ENCODE peak calls at places on chromosome 15, in five cellular contexts. L is memory B cell, F is RCC 7860, Z is activated gamma-delta T cell, P is AG08396. V is an unnamed sample.

GRCh38 chr15:74614744-74615312 is 808 bp upstream of the CLK3 start:
- DNase-seq in L (peak), F (peak), P (peak), Z (peak), V (peak)

GRCh38 chr15:40002295-40002694 is 36.7 kb downstream of the SRP14 start:
- DNase-seq in F (no peak), Z (no peak), P (peak), L (no peak), V (no peak)

GRCh38 chr15:89441295-89441762 is 55.1 kb downstream of the RHCG start:
- DNase-seq in L (peak), P (no peak), Z (no peak), F (no peak), V (no peak)

GRCh38 chr15:50058231-50058630 is 60.8 kb downstream of the ATP8B4 start:
- DNase-seq in Z (no peak), F (no peak), L (no peak), P (no peak), V (no peak)

GRCh38 chr15:86830304-86830703 is 750.6 kb downstream of the AGBL1 start:
- DNase-seq in F (no peak), Z (no peak), L (no peak), P (no peak), V (no peak)

GRCh38 chr15:61159901-61160300 is 69.2 kb downstream of the RORA start:
- DNase-seq in F (no peak), Z (no peak), P (no peak), L (no peak), V (no peak)

GRCh38 chr15:70269331-70269911 is 171.7 kb upstream of the TLE3 start:
- DNase-seq in F (no peak), Z (no peak), P (no peak), L (no peak), V (no peak)

GRCh38 chr15:45131510-45131909 is 1.7 kb downstream of the DUOX1 start:
- DNase-seq in F (no peak), Z (no peak), P (no peak), L (no peak), V (no peak)

V was measured in RKO.